ENCODE peak calls at places on chromosomes 13 and 19, in ten cellular contexts. One of them, this sample, is unnamed.

GRCh38 chr19:13840751-13841338 is 36.1 kb upstream of the NANOS3 start:
- DNase-seq in GM18507: no peak
- DNase-seq in heart left ventricle: no peak
- DNase-seq in WTC11: no peak
- DNase-seq in small intestine: no peak
- DNase-seq in progenitor cell of endocrine pancreas: no peak
- DNase-seq in NCI-H1436: no peak
- DNase-seq in T-helper 2 cell treated with Interferon-gamma antibody and Interleukin-4, amounts not matched to agents 5 μg/mL and 100 μg/mL, for 36 hours: no peak
- DNase-seq in NCI-H2227 treated with DMSO at 0.1 percent for 48 hours: no peak
- DNase-seq in CD8-positive, alpha-beta memory T cell: no peak
- DNase-seq in this sample: no peak

GRCh38 chr13:72648513-72649065 is 78.8 kb downstream of the MZT1 start:
- DNase-seq in GM18507: no peak
- DNase-seq in heart left ventricle: no peak
- DNase-seq in WTC11: no peak
- DNase-seq in small intestine: peak
- DNase-seq in progenitor cell of endocrine pancreas: no peak
- DNase-seq in NCI-H1436: no peak
- DNase-seq in T-helper 2 cell treated with Interferon-gamma antibody and Interleukin-4, amounts not matched to agents 5 μg/mL and 100 μg/mL, for 36 hours: no peak
- DNase-seq in NCI-H2227 treated with DMSO at 0.1 percent for 48 hours: no peak
- DNase-seq in CD8-positive, alpha-beta memory T cell: no peak
- DNase-seq in this sample: no peak

GRCh38 chr19:50949792-50950320 is 3.0 kb downstream of the KLK5 start:
- DNase-seq in GM18507: no peak
- DNase-seq in heart left ventricle: no peak
- DNase-seq in WTC11: peak
- DNase-seq in small intestine: no peak
- DNase-seq in progenitor cell of endocrine pancreas: no peak
- DNase-seq in NCI-H1436: no peak
- DNase-seq in T-helper 2 cell treated with Interferon-gamma antibody and Interleukin-4, amounts not matched to agents 5 μg/mL and 100 μg/mL, for 36 hours: no peak
- DNase-seq in NCI-H2227 treated with DMSO at 0.1 percent for 48 hours: no peak
- DNase-seq in CD8-positive, alpha-beta memory T cell: no peak
- DNase-seq in this sample: no peak

GRCh38 chr19:38392707-38393308 is 4.3 kb downstream of the SPRED3 start:
- DNase-seq in GM18507: no peak
- DNase-seq in heart left ventricle: no peak
- DNase-seq in WTC11: no peak
- DNase-seq in small intestine: peak
- DNase-seq in progenitor cell of endocrine pancreas: no peak
- DNase-seq in NCI-H1436: no peak
- DNase-seq in T-helper 2 cell treated with Interferon-gamma antibody and Interleukin-4, amounts not matched to agents 5 μg/mL and 100 μg/mL, for 36 hours: peak
- DNase-seq in NCI-H2227 treated with DMSO at 0.1 percent for 48 hours: no peak
- DNase-seq in CD8-positive, alpha-beta memory T cell: no peak
- DNase-seq in this sample: no peak

GRCh38 chr19:23071087-23071511 is 45.7 kb upstream of the ZNF730 start:
- DNase-seq in GM18507: no peak
- DNase-seq in heart left ventricle: peak
- DNase-seq in WTC11: peak
- DNase-seq in small intestine: no peak
- DNase-seq in progenitor cell of endocrine pancreas: no peak
- DNase-seq in NCI-H1436: no peak
- DNase-seq in T-helper 2 cell treated with Interferon-gamma antibody and Interleukin-4, amounts not matched to agents 5 μg/mL and 100 μg/mL, for 36 hours: no peak
- DNase-seq in NCI-H2227 treated with DMSO at 0.1 percent for 48 hours: no peak
- DNase-seq in CD8-positive, alpha-beta memory T cell: no peak
- DNase-seq in this sample: no peak

GRCh38 chr19:55640577-55641375 is at the start of gene ZNF580:
- DNase-seq in GM18507: no peak
- DNase-seq in heart left ventricle: peak
- DNase-seq in WTC11: peak
- DNase-seq in small intestine: peak
- DNase-seq in progenitor cell of endocrine pancreas: peak
- DNase-seq in NCI-H1436: peak
- DNase-seq in T-helper 2 cell treated with Interferon-gamma antibody and Interleukin-4, amounts not matched to agents 5 μg/mL and 100 μg/mL, for 36 hours: peak
- DNase-seq in NCI-H2227 treated with DMSO at 0.1 percent for 48 hours: peak
- DNase-seq in CD8-positive, alpha-beta memory T cell: peak
- DNase-seq in this sample: no peak

GRCh38 chr13:73248711-73249580 is 190.1 kb downstream of the KLF5 start:
- DNase-seq in GM18507: no peak
- DNase-seq in heart left ventricle: no peak
- DNase-seq in WTC11: no peak
- DNase-seq in small intestine: peak
- DNase-seq in progenitor cell of endocrine pancreas: no peak
- DNase-seq in NCI-H1436: no peak
- DNase-seq in T-helper 2 cell treated with Interferon-gamma antibody and Interleukin-4, amounts not matched to agents 5 μg/mL and 100 μg/mL, for 36 hours: no peak
- DNase-seq in NCI-H2227 treated with DMSO at 0.1 percent for 48 hours: no peak
- DNase-seq in CD8-positive, alpha-beta memory T cell: no peak
- DNase-seq in this sample: no peak

GRCh38 chr19:54209748-54210494 is 9.3 kb downstream of the RPS9 start:
- DNase-seq in GM18507: no peak
- DNase-seq in heart left ventricle: peak
- DNase-seq in WTC11: no peak
- DNase-seq in small intestine: peak
- DNase-seq in progenitor cell of endocrine pancreas: no peak
- DNase-seq in NCI-H1436: peak
- DNase-seq in T-helper 2 cell treated with Interferon-gamma antibody and Interleukin-4, amounts not matched to agents 5 μg/mL and 100 μg/mL, for 36 hours: no peak
- DNase-seq in NCI-H2227 treated with DMSO at 0.1 percent for 48 hours: peak
- DNase-seq in CD8-positive, alpha-beta memory T cell: peak
- DNase-seq in this sample: no peak

GRCh38 chr13:112793545-112794445 is 104.0 kb downstream of the ATP11A start:
- DNase-seq in GM18507: no peak
- DNase-seq in heart left ventricle: no peak
- DNase-seq in WTC11: peak
- DNase-seq in small intestine: no peak
- DNase-seq in progenitor cell of endocrine pancreas: no peak
- DNase-seq in NCI-H1436: no peak
- DNase-seq in T-helper 2 cell treated with Interferon-gamma antibody and Interleukin-4, amounts not matched to agents 5 μg/mL and 100 μg/mL, for 36 hours: no peak
- DNase-seq in NCI-H2227 treated with DMSO at 0.1 percent for 48 hours: no peak
- DNase-seq in CD8-positive, alpha-beta memory T cell: no peak
- DNase-seq in this sample: no peak

GRCh38 chr19:14149509-14149994 is 13.2 kb upstream of the ASF1B start:
- DNase-seq in GM18507: no peak
- DNase-seq in heart left ventricle: peak
- DNase-seq in WTC11: no peak
- DNase-seq in small intestine: peak
- DNase-seq in progenitor cell of endocrine pancreas: no peak
- DNase-seq in NCI-H1436: no peak
- DNase-seq in T-helper 2 cell treated with Interferon-gamma antibody and Interleukin-4, amounts not matched to agents 5 μg/mL and 100 μg/mL, for 36 hours: peak
- DNase-seq in NCI-H2227 treated with DMSO at 0.1 percent for 48 hours: no peak
- DNase-seq in CD8-positive, alpha-beta memory T cell: peak
- DNase-seq in this sample: no peak

GRCh38 chr19:8456064-8456463 is 11.3 kb downstream of the HNRNPM start:
- DNase-seq in GM18507: no peak
- DNase-seq in heart left ventricle: no peak
- DNase-seq in WTC11: peak
- DNase-seq in small intestine: no peak
- DNase-seq in progenitor cell of endocrine pancreas: no peak
- DNase-seq in NCI-H1436: no peak
- DNase-seq in T-helper 2 cell treated with Interferon-gamma antibody and Interleukin-4, amounts not matched to agents 5 μg/mL and 100 μg/mL, for 36 hours: no peak
- DNase-seq in NCI-H2227 treated with DMSO at 0.1 percent for 48 hours: no peak
- DNase-seq in CD8-positive, alpha-beta memory T cell: no peak
- DNase-seq in this sample: no peak